ENCODE peak calls at places on chromosome 6, in four cellular contexts. Y is foreskin melanocyte, H is Caco-2, I is amniotic epithelial cell. F is an unnamed sample.

GRCh38 chr6:1821188-1822183 is 211.8 kb downstream of the FOXC1 start:
- DNase-seq in Y (peak), H (no peak), I (no peak), F (no peak)

GRCh38 chr6:85168146-85168545 is 281.7 kb upstream of the NT5E start:
- DNase-seq in I (no peak), H (no peak), Y (no peak), F (no peak)

GRCh38 chr6:35473075-35473848 is 5.1 kb downstream of the RPL10A start:
- DNase-seq in H (no peak), Y (no peak), I (no peak), F (no peak)

GRCh38 chr6:169429001-169429400 is 175.4 kb upstream of the THBS2 start:
- DNase-seq in Y (no peak), I (no peak), H (no peak), F (no peak)

GRCh38 chr6:67897998-67898607 is 737.0 kb upstream of the ADGRB3 start:
- DNase-seq in H (no peak), Y (no peak), I (no peak), F (no peak)

GRCh38 chr6:121951918-121952379 is 447.5 kb upstream of the HSF2 start:
- DNase-seq in Y (no peak), H (no peak), I (peak), F (no peak)

GRCh38 chr6:1604347-1604990 is 5.2 kb upstream of the FOXC1 start:
- DNase-seq in Y (peak), H (peak), I (no peak), F (peak)

GRCh38 chr6:137602871-137603270 is 108.7 kb upstream of the OLIG3 start:
- DNase-seq in I (no peak), Y (no peak), H (no peak), F (no peak)

GRCh38 chr6:81842254-81842653 is 89.8 kb upstream of the TENT5A start:
- DNase-seq in Y (no peak), H (no peak), I (no peak), F (no peak)